ENCODE peak calls at places on chromosomes 3 and 15, in four cellular contexts. M is right lobe of liver, I is fibroblast of the aortic adventitia, R is PC-3. A is an unnamed sample.

GRCh38 chr3:107268461-107268860 is 108.8 kb upstream of the CCDC54 start:
- DNase-seq in M (no peak), I (no peak), R (no peak), A (no peak)

GRCh38 chr15:56792211-56792610 is 58.9 kb upstream of the ZNF280D start:
- DNase-seq in M (no peak), I (no peak), R (no peak), A (no peak)

GRCh38 chr15:59329570-59330350 is 42.9 kb downstream of the MYO1E start:
- DNase-seq in M (no peak), I (peak), R (peak), A (no peak)

GRCh38 chr3:157794771-157795170 is 291.6 kb upstream of the VEPH1 start:
- DNase-seq in M (no peak), I (peak), R (peak), A (no peak)

GRCh38 chr3:181700168-181701087 is 11.3 kb upstream of the SOX2 start:
- DNase-seq in M (no peak), I (peak), R (peak), A (peak)

GRCh38 chr3:156615592-156616173 is 58.7 kb upstream of the TIPARP start:
- DNase-seq in M (no peak), I (peak), R (peak), A (no peak)

GRCh38 chr3:98722389-98722788 is 40.8 kb upstream of the ST3GAL6 start:
- DNase-seq in M (no peak), I (no peak), R (no peak), A (no peak)

GRCh38 chr15:69150336-69150735 is 10.1 kb upstream of the GLCE start:
- DNase-seq in M (no peak), I (no peak), R (no peak), A (no peak)

GRCh38 chr15:37221671-37222207 is 121.4 kb upstream of the MEIS2 start:
- DNase-seq in M (no peak), I (no peak), R (no peak), A (no peak)

GRCh38 chr15:85477730-85478129 is 97.3 kb downstream of the AKAP13 start:
- DNase-seq in M (no peak), I (peak), R (peak), A (no peak)

GRCh38 chr15:80557441-80558234 is 137.5 kb upstream of the ABHD17C start:
- DNase-seq in M (no peak), I (no peak), R (no peak), A (no peak)

GRCh38 chr15:40790723-40791122 is 16.2 kb upstream of the ZFYVE19 start:
- DNase-seq in M (no peak), I (peak), R (peak), A (no peak)

GRCh38 chr3:25574172-25574765 is 90.4 kb downstream of the TOP2B start:
- DNase-seq in M (no peak), I (no peak), R (no peak), A (no peak)

GRCh38 chr3:197709135-197709534 is 27.6 kb downstream of the RUBCN start:
- DNase-seq in M (no peak), I (no peak), R (no peak), A (peak)

GRCh38 chr3:125112981-125113380 is 57.2 kb upstream of the HEG1 start:
- DNase-seq in M (no peak), I (no peak), R (no peak), A (no peak)

GRCh38 chr3:118267588-118267987 is 767.1 kb downstream of the IGSF11 start:
- DNase-seq in M (no peak), I (no peak), R (peak), A (no peak)

GRCh38 chr3:119849126-119849525 is 67.2 kb downstream of the NR1I2 start:
- DNase-seq in M (no peak), I (no peak), R (no peak), A (no peak)

GRCh38 chr3:67657192-67657591 is 2.8 kb upstream of the SUCLG2 start:
- DNase-seq in M (no peak), I (no peak), R (no peak), A (no peak)

GRCh38 chr3:42708611-42709151 is 6.1 kb upstream of the HHATL start:
- DNase-seq in M (no peak), I (no peak), R (no peak), A (peak)

GRCh38 chr3:17740703-17741102 is 1.7 kb downstream of the TBC1D5 start:
- DNase-seq in M (no peak), I (peak), R (peak), A (no peak)

GRCh38 chr3:30659270-30660127 is 53.1 kb downstream of the TGFBR2 start:
- DNase-seq in M (no peak), I (peak), R (peak), A (no peak)

GRCh38 chr3:25558106-25558505 is 106.6 kb downstream of the TOP2B start:
- DNase-seq in M (no peak), I (peak), R (no peak), A (no peak)

GRCh38 chr15:70503073-70503745 is 260.1 kb downstream of the UACA start:
- DNase-seq in M (no peak), I (no peak), R (no peak), A (no peak)

GRCh38 chr3:87120850-87121249 is 106.3 kb upstream of the CHMP2B start:
- DNase-seq in M (no peak), I (no peak), R (no peak), A (no peak)

GRCh38 chr3:186985713-186986364 is 55.5 kb downstream of the ST6GAL1 start:
- DNase-seq in M (no peak), I (peak), R (peak), A (no peak)

GRCh38 chr3:49872801-49873281 is 3.1 kb upstream of the CAMKV start:
- DNase-seq in M (no peak), I (no peak), R (no peak), A (no peak)

GRCh38 chr3:3179407-3180094 is at the start of gene CRBN:
- DNase-seq in M (peak), I (peak), R (peak), A (peak)

GRCh38 chr3:32467333-32468070 is 35.1 kb downstream of the CMTM6 start:
- DNase-seq in M (peak), I (peak), R (peak), A (peak)

GRCh38 chr15:90871716-90872480 is 3.5 kb downstream of the FURIN start:
- DNase-seq in M (no peak), I (no peak), R (no peak), A (peak)

GRCh38 chr3:123732447-123732846 is 147.6 kb upstream of the HACD2 start:
- DNase-seq in M (no peak), I (peak), R (peak), A (no peak)

GRCh38 chr3:10470666-10471336 is 34.6 kb downstream of the ATP2B2 start:
- DNase-seq in M (no peak), I (no peak), R (no peak), A (no peak)

GRCh38 chr3:43707998-43708397 is 17.3 kb downstream of the ABHD5 start:
- DNase-seq in M (no peak), I (peak), R (peak), A (no peak)

GRCh38 chr15:88331291-88331690 is 74.8 kb upstream of the NTRK3 start:
- DNase-seq in M (no peak), I (peak), R (peak), A (no peak)
- TF ChIP-seq CTCF in M (peak), I (peak), R (peak), A (no peak)

GRCh38 chr15:100972975-100973350 is 53.8 kb downstream of the LRRK1 start:
- DNase-seq in M (no peak), I (no peak), R (no peak), A (no peak)
- H3K4me3 ChIP-seq in M (peak), I (no peak), R (no peak), A (no peak)

GRCh38 chr15:64386291-64386690 is 1.3 kb upstream of the TRIP4 start:
- DNase-seq in M (no peak), I (no peak), R (no peak), A (no peak)

GRCh38 chr15:64383760-64384159 is 2.5 kb upstream of the PCLAF start:
- DNase-seq in M (no peak), I (no peak), R (no peak), A (no peak)

DNA sequence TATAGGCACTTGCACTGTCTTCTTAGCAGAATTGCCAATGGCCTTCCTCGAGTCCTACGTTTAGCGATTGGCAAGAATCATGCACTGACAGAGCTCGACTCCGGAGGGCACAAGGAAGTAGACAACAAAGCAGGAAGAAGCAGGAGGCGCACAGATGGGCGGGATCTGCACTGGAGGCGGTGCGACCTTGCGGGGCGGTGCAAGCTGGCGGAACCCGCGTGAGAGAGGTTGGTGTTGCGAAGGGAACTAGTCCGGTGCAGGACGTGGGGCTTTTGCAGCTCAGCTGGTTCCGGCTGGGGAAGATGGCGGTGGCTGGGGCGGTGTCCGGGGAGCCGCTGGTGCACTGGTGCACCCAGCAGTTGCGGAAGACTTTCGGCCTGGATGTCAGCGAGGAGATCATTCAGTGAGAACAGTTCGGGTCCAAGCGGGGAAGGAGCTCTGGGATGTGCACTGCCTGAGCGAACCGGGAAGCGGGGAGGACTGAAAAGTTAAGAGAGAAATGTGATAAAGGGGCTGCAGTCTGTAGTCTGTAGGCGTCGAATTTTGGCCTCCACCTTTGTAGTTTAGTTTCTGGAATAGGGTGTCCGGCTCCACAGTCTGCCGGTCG is at the start of gene TRIP4:
- DNase-seq in M (peak), I (peak), R (peak), A (peak)
- TF ChIP-seq CTCF in M (peak), I (no peak), R (no peak), A (no peak)

GRCh38 chr3:66425566-66425965 is 75.3 kb downstream of the LRIG1 start:
- DNase-seq in M (no peak), I (no peak), R (no peak), A (no peak)
- H3K4me3 ChIP-seq in M (no peak), I (no peak), R (no peak), A (no peak)

GRCh38 chr15:89406756-89407650 is 72.4 kb upstream of the POLG start:
- DNase-seq in M (no peak), I (no peak), R (no peak), A (no peak)
- TF ChIP-seq CTCF in M (no peak), I (no peak), R (no peak), A (no peak)

DNA sequence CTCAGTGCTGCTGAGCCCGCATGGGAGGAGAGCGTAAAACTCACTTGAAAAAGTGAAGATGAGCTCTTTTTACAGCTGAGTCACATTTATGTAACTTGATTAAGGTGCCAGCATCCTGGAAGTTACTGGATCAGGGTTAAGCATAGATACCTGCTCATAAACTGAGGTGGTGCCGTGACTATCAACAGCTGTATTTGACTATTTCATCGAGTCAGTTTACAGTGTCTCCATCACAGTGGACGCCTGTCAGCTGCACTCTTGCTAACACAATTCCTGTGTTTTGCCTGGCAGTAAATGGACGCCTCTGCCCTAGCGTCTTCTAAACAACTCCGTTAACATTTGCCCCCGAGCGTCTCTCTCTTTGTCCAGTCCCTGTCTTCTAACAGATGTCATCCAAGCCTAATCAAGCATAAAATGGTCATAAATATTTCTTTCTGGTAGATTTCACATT is 414.5 kb downstream of the FOXP1 start:
- DNase-seq in M (no peak), I (peak), R (no peak), A (no peak)
- H3K4me3 ChIP-seq in M (no peak), I (no peak), R (no peak), A (no peak)

GRCh38 chr3:129313415-129313982 is 34.8 kb downstream of the HMCES start:
- DNase-seq in M (no peak), I (no peak), R (peak), A (no peak)

GRCh38 chr3:129313983-129314756 is 35.5 kb downstream of the HMCES start:
- DNase-seq in M (no peak), I (peak), R (peak), A (no peak)

GRCh38 chr3:129316121-129317013 is 37.7 kb downstream of the HMCES start:
- DNase-seq in M (peak), I (peak), R (peak), A (peak)

GRCh38 chr3:129315386-129315991 is 36.8 kb downstream of the HMCES start:
- DNase-seq in M (peak), I (peak), R (peak), A (peak)

GRCh38 chr3:129314757-129315385 is 36.2 kb downstream of the HMCES start:
- DNase-seq in M (peak), I (peak), R (peak), A (peak)
- TF ChIP-seq CTCF in M (peak), I (no peak), R (no peak), A (no peak)

DNA sequence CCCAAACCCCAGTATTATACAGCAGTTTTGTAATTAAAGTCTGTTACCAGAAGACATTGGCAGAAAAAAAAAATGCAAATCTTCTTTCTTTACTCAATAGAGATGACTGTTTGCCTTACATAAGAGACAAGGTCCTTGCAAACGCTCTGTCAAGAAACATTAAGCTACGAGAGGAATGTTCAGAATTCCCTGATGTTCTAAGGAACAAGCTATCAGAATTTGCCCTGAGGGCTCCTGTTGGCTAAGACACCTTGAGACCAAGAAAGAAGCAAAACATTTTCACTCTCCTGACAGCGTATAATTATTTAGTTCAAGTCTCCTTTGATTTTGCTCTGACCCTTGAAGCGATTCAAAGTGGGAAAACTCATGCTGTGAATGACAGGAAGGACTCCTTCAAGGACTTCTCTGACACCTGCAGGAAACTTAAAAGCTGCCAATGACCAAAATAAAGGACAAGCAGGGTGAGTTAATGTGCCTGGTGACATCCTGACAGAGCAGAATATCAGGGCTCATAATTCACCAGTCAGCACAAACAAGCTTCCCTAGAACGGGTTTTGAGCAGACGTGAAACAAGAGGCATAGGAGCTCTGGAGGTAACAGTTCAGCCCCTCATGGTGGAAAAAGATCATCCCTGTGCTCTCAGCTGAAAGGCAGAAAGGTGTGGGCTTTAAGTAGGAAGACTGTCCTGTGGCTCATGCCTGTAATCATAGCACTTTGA is 2.5 kb downstream of the SCAMP2 start:
- DNase-seq in M (no peak), I (no peak), R (no peak), A (no peak)
- H3K4me3 ChIP-seq in M (no peak), I (no peak), R (no peak), A (peak)